ENCODE peak calls at places on chromosome 1, in seven cellular contexts. N, L, V, D, P, M and I are unnamed samples.
A peak's percentile ranks its signal among the peaks of the same experiment; 100 is the strongest.

GRCh38 chr1:55505326-55505725 is 290.2 kb upstream of the USP24 start:
- DNase-seq in N (no peak), L (no peak), V (no peak), D (no peak), P (no peak), M (no peak), I (no peak)

GRCh38 chr1:28761189-28761588 is 24.4 kb downstream of the YTHDF2 start:
- DNase-seq in N (no peak), L (no peak), V (no peak), D (no peak), P (no peak), M (no peak), I (no peak)

GRCh38 chr1:114745351-114745750 is 12.4 kb downstream of the CSDE1 start:
- DNase-seq in N (no peak), L (no peak), V (no peak), D (no peak), P (no peak), M (no peak), I (no peak)

GRCh38 chr1:24541711-24542346 is 14.1 kb upstream of the NCMAP start:
- DNase-seq in N (no peak), L (no peak), V (no peak), D (peak; percentile 53), P (no peak), M (no peak), I (no peak)

GRCh38 chr1:236809133-236809532 is 14.0 kb downstream of the MTR start:
- DNase-seq in N (no peak), L (no peak), V (no peak), D (no peak), P (no peak), M (no peak), I (no peak)

GRCh38 chr1:11044086-11044848 is 2.8 kb downstream of the MASP2 start:
- DNase-seq in N (no peak), L (no peak), V (no peak), D (no peak), P (no peak), M (no peak), I (no peak)

GRCh38 chr1:170739803-170740202 is 75.9 kb downstream of the PRRX1 start:
- DNase-seq in N (no peak), L (no peak), V (no peak), D (no peak), P (no peak), M (no peak), I (no peak)

GRCh38 chr1:45200906-45201500 is 5.4 kb downstream of the ZSWIM5 start:
- DNase-seq in N (no peak), L (no peak), V (no peak), D (no peak), P (no peak), M (no peak), I (no peak)

GRCh38 chr1:47334765-47335435 is 1.3 kb downstream of the CMPK1 start:
- DNase-seq in N (no peak), L (no peak), V (no peak), D (no peak), P (no peak), M (no peak), I (no peak)

GRCh38 chr1:25045480-25046193 is 115.6 kb upstream of the RUNX3 start:
- DNase-seq in N (no peak), L (no peak), V (no peak), D (no peak), P (no peak), M (no peak), I (no peak)

GRCh38 chr1:201719812-201720521 is 109.0 kb upstream of the IPO9 start:
- DNase-seq in N (peak; percentile 81), L (no peak), V (peak; percentile 92), D (peak; percentile 78), P (no peak), M (no peak), I (no peak)

GRCh38 chr1:12594966-12595838 is 22.8 kb downstream of the DHRS3 start:
- DNase-seq in N (no peak), L (peak; percentile 71), V (no peak), D (peak; percentile 79), P (no peak), M (peak; percentile 74), I (no peak)
- H3K27ac ChIP-seq in N (peak overlapping the region; percentile 91), L (peak overlapping the region; percentile 19), V (peak overlapping the region; percentile 78), D (no peak overlapping the region), P (peak overlapping the region; percentile 97), M (peak overlapping the region; percentile 90), I (peak overlapping the region; percentile 78)

GRCh38 chr1:223258751-223259177 is 105.2 kb downstream of the SUSD4 start:
- DNase-seq in N (no peak), L (no peak), V (no peak), D (no peak), P (no peak), M (no peak), I (peak; percentile 73)

GRCh38 chr1:223260712-223261111 is 103.3 kb downstream of the SUSD4 start:
- DNase-seq in N (no peak), L (no peak), V (no peak), D (no peak), P (peak; percentile 26), M (no peak), I (no peak)

GRCh38 chr1:223257856-223258255 is 106.1 kb downstream of the SUSD4 start:
- DNase-seq in N (no peak), L (peak; percentile 30), V (no peak), D (no peak), P (peak; percentile 22), M (no peak), I (no peak)

GRCh38 chr1:223261914-223262313 is 102.1 kb downstream of the SUSD4 start:
- DNase-seq in N (no peak), L (no peak), V (no peak), D (no peak), P (peak; percentile 41), M (no peak), I (no peak)

GRCh38 chr1:223259462-223259861 is 104.5 kb downstream of the SUSD4 start:
- DNase-seq in N (no peak), L (no peak), V (no peak), D (no peak), P (peak; percentile 16), M (no peak), I (no peak)
- TF ChIP-seq CTCF in N (no peak), L (no peak), V (no peak), D (no peak), P (no peak), M (no peak), I (no peak)

GRCh38 chr1:224433671-224434446 is 738 bp downstream of the WDR26 start:
- DNase-seq in N (peak; percentile 19), L (peak; percentile 53), V (peak; percentile 83), D (peak; percentile 61), P (peak; percentile 77), M (peak; percentile 20), I (no peak)
- H3K27ac ChIP-seq in N (peak overlapping the region; percentile 99), L (peak overlapping the region; percentile 91), V (peak overlapping the region; percentile 99), D (peak overlapping the region; percentile 38), P (peak overlapping the region; percentile 91), M (peak overlapping the region; percentile 97), I (peak overlapping the region; percentile 88)

DNA sequence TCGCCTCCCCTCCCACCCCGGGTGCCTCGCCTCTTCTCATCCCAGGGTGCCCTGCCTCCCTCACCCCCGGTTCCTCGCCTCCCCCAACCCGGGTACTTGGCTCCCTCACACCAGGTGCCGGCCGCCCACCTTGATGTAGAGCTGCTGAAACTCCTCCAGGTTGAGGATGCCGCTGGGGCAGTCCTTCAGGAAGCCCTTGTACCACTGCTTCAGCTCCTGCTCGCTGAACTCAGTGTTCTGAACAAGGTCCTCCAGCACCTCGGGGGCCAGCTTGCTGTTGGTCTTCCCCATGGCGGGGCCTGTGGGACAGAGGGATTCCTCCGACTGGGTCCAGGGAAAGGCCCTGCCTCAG is 6.9 kb downstream of the HPCAL4 start:
- DNase-seq in N (no peak), L (no peak), V (no peak), D (no peak), P (no peak), M (no peak), I (no peak)
- TF ChIP-seq CTCF in N (no peak), L (no peak), V (no peak), D (no peak), P (no peak), M (no peak), I (no peak)

GRCh38 chr1:156482276-156482675 is 18.3 kb downstream of the MEF2D start:
- DNase-seq in N (no peak), L (no peak), V (no peak), D (no peak), P (no peak), M (no peak), I (no peak)
- H3K27ac ChIP-seq in N (no peak overlapping the region), L (no peak overlapping the region), V (no peak overlapping the region), D (no peak overlapping the region), P (no peak overlapping the region), M (peak overlapping the region; percentile 92), I (peak overlapping the region; percentile 6)

GRCh38 chr1:154272999-154273563 is 652 bp downstream of the HAX1 start:
- DNase-seq in N (no peak), L (no peak), V (no peak), D (no peak), P (no peak), M (no peak), I (no peak)

GRCh38 chr1:154272217-154272998 is at the start of gene HAX1:
- DNase-seq in N (peak; percentile 93), L (peak; percentile 92), V (peak; percentile 95), D (peak; percentile 92), P (peak; percentile 97), M (peak; percentile 88), I (peak; percentile 96)

GRCh38 chr1:154270833-154271232 is 1.6 kb upstream of the HAX1 start:
- DNase-seq in N (no peak), L (no peak), V (no peak), D (no peak), P (no peak), M (no peak), I (no peak)

DNA sequence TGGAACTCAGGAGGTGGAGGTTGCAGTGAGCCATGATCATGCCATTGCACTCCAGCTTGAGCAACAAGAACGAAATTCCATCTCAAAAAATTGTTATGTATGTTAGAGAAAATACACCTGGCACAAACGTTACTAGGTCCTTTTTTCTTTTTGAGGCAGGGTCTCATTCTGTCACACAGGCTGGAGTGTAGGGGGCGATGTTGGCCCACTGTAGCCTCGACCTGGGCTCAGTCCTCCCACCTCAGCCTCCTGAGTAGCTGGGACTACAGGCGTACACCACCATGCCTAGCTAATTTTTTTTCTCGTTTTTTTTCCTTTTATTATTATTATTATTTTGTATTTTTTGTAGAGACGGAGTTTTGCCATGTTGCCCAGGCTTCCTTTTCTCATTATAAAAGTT is 4.4 kb downstream of the HAX1 start:
- DNase-seq in N (no peak), L (no peak), V (no peak), D (peak; percentile 20), P (no peak), M (no peak), I (no peak)
- TF ChIP-seq CTCF in N (no peak), L (peak; percentile 26), V (no peak), D (peak; percentile 45), P (no peak), M (no peak), I (peak; percentile 29)

DNA sequence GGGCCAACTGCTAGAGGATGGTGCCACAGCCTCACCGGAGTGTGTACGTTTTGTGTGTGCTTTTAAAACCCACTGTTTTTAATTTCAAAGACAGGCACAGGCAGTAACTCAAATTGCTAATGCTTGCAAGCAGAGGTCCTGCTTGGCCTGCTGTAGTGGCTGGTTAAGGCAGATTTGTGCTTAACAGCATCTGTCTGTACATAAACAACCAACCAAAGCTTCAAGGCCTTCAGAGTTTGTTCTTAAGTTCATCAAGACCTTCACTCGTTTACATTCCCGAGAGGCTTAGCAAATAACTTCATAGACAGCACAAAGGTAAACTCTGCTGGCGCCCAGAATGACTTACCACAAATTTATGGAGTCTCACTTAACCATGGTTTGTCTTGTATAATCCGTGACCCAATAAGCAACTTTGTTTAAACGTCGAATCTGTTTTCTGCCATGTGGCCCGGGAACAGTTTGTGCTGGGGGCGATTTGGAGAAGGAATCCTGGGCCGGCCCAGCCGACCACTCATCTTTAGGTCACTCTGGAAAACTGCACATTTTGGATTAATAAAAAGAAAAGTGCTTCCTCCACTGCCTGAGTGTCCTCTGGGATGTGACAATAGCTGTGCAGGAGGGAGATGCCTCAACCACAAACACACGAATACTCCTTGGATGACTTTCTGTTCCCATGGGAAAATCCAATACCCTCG is 58.1 kb downstream of the CAPZB start:
- DNase-seq in N (no peak), L (no peak), V (no peak), D (no peak), P (no peak), M (peak; percentile 88), I (no peak)
- H3K27ac ChIP-seq in N (peak overlapping the region; percentile 70), L (no peak overlapping the region), V (peak overlapping the region; percentile 82), D (no peak overlapping the region), P (peak overlapping the region; percentile 84), M (peak overlapping the region; percentile 96), I (peak overlapping the region; percentile 43)